ENCODE peak calls at places on chromosomes 4 and X, in seven cellular contexts. H is cardiac muscle cell, V is left lung, U is RWPE1, X is mammary epithelial cell, N is suprapubic skin, Z is pancreas. F is an unnamed sample.

GRCh38 chr4:158783775-158784174 is 14.9 kb downstream of the FNIP2 start:
- DNase-seq in H (no peak), V (no peak), U (no peak), X (peak), N (no peak), Z (no peak), F (no peak)

GRCh38 chrX:79466636-79467035 is 99.5 kb upstream of the ITM2A start:
- DNase-seq in H (no peak), V (no peak), U (no peak), X (no peak), N (no peak), Z (no peak), F (no peak)

GRCh38 chr4:189131131-189131530 is 809.5 kb upstream of the FRG1 start:
- DNase-seq in H (no peak), V (no peak), U (no peak), X (no peak), N (no peak), Z (no peak), F (no peak)

GRCh38 chr4:24164054-24164453 is 274.2 kb upstream of the PPARGC1A start:
- DNase-seq in H (no peak), V (no peak), U (no peak), X (no peak), N (no peak), Z (no peak), F (no peak)

GRCh38 chrX:73182502-73183114 is 32.0 kb downstream of the NAP1L2 start:
- DNase-seq in H (no peak), V (no peak), U (no peak), X (no peak), N (no peak), Z (no peak), F (no peak)

GRCh38 chr4:1407657-1408333 is 1.6 kb upstream of the NKX1-1 start:
- DNase-seq in H (no peak), V (peak), U (no peak), X (no peak), N (no peak), Z (no peak), F (no peak)

GRCh38 chrX:10755477-10756334 is 135.3 kb upstream of the MID1 start:
- DNase-seq in H (peak), V (no peak), U (no peak), X (no peak), N (no peak), Z (no peak), F (no peak)

GRCh38 chr4:108766058-108766457 is 3.2 kb upstream of the ETNPPL start:
- DNase-seq in H (no peak), V (no peak), U (no peak), X (no peak), N (no peak), Z (no peak), F (no peak)

GRCh38 chrX:47644557-47645091 is 5.7 kb downstream of the ELK1 start:
- DNase-seq in H (peak), V (no peak), U (no peak), X (peak), N (no peak), Z (no peak), F (no peak)

GRCh38 chrX:149643496-149643895 is 11.9 kb upstream of the TMEM185A start:
- DNase-seq in H (no peak), V (no peak), U (no peak), X (no peak), N (no peak), Z (no peak), F (no peak)

GRCh38 chrX:65706041-65706828 is 38.8 kb downstream of the MSN start:
- DNase-seq in H (peak), V (no peak), U (peak), X (peak), N (no peak), Z (no peak), F (no peak)

GRCh38 chr4:40195182-40196177 is 1.4 kb upstream of the RHOH start:
- DNase-seq in H (no peak), V (no peak), U (no peak), X (no peak), N (no peak), Z (no peak), F (no peak)

GRCh38 chr4:153518001-153518400 is 51.8 kb downstream of the TMEM131L start:
- DNase-seq in H (no peak), V (no peak), U (no peak), X (no peak), N (no peak), Z (no peak), F (no peak)

GRCh38 chr4:113114884-113115283 is 65.4 kb downstream of the ANK2 start:
- DNase-seq in H (no peak), V (no peak), U (no peak), X (no peak), N (no peak), Z (no peak), F (no peak)

GRCh38 chr4:130479020-130479419 is 1383.1 kb downstream of the C4orf33 start:
- DNase-seq in H (peak), V (no peak), U (peak), X (peak), N (no peak), Z (no peak), F (no peak)

GRCh38 chr4:118981171-118981838 is 92.7 kb downstream of the SYNPO2 start:
- DNase-seq in H (no peak), V (no peak), U (no peak), X (no peak), N (no peak), Z (no peak), F (no peak)

GRCh38 chr4:181503800-181504364 is 739.3 kb upstream of the TENM3 start:
- DNase-seq in H (no peak), V (no peak), U (no peak), X (no peak), N (no peak), Z (no peak), F (no peak)

GRCh38 chr4:121789960-121790829 is 10.9 kb upstream of the EXOSC9 start:
- DNase-seq in H (peak), V (no peak), U (peak), X (peak), N (no peak), Z (no peak), F (no peak)

GRCh38 chr4:108427946-108428345 is 192.4 kb upstream of the RPL34 start:
- DNase-seq in H (no peak), V (no peak), U (no peak), X (no peak), N (no peak), Z (no peak), F (no peak)

GRCh38 chr4:184746532-184746870 is 12.6 kb upstream of the CENPU start:
- DNase-seq in H (peak), V (no peak), U (peak), X (peak), N (no peak), Z (no peak), F (no peak)

GRCh38 chr4:109559625-109559982 is 442 bp upstream of the MCUB start:
- DNase-seq in H (peak), V (peak), U (peak), X (no peak), N (peak), Z (no peak), F (no peak)

GRCh38 chr4:31007858-31008257 is 287.7 kb downstream of the PCDH7 start:
- DNase-seq in H (no peak), V (no peak), U (no peak), X (no peak), N (no peak), Z (no peak), F (no peak)

GRCh38 chr4:77197361-77197760 is 40.4 kb downstream of the CCNG2 start:
- DNase-seq in H (no peak), V (no peak), U (no peak), X (no peak), N (no peak), Z (no peak), F (no peak)

GRCh38 chr4:120829113-120829831 is 93.3 kb downstream of the PRDM5 start:
- DNase-seq in H (peak), V (no peak), U (no peak), X (no peak), N (no peak), Z (no peak), F (no peak)

GRCh38 chrX:136202889-136203288 is 48.3 kb downstream of the MAP7D3 start:
- DNase-seq in H (peak), V (no peak), U (no peak), X (no peak), N (no peak), Z (no peak), F (no peak)

GRCh38 chrX:40244980-40245379 is 147.2 kb upstream of the BCOR start:
- DNase-seq in H (peak), V (no peak), U (no peak), X (no peak), N (no peak), Z (no peak), F (no peak)

GRCh38 chr4:21113496-21114213 is 413.4 kb downstream of the PACRGL start:
- DNase-seq in H (peak), V (no peak), U (no peak), X (peak), N (no peak), Z (no peak), F (no peak)

GRCh38 chr4:67483868-67484602 is 61.3 kb downstream of the CENPC start:
- DNase-seq in H (peak), V (no peak), U (no peak), X (no peak), N (no peak), Z (no peak), F (no peak)

GRCh38 chr4:26964994-26965393 is 104.4 kb downstream of the STIM2 start:
- DNase-seq in H (no peak), V (no peak), U (no peak), X (peak), N (no peak), Z (no peak), F (no peak)

GRCh38 chrX:111460612-111461011 is 48.6 kb upstream of the DCX start:
- DNase-seq in H (no peak), V (no peak), U (no peak), X (no peak), N (no peak), Z (no peak), F (no peak)

GRCh38 chr4:67687639-67688038 is 13.3 kb downstream of the UBA6 start:
- DNase-seq in H (peak), V (no peak), U (no peak), X (no peak), N (no peak), Z (no peak), F (no peak)

GRCh38 chrX:115344885-115345653 is 55.6 kb downstream of the LUZP4 start:
- DNase-seq in H (peak), V (peak), U (peak), X (peak), N (peak), Z (peak), F (peak)

DNA sequence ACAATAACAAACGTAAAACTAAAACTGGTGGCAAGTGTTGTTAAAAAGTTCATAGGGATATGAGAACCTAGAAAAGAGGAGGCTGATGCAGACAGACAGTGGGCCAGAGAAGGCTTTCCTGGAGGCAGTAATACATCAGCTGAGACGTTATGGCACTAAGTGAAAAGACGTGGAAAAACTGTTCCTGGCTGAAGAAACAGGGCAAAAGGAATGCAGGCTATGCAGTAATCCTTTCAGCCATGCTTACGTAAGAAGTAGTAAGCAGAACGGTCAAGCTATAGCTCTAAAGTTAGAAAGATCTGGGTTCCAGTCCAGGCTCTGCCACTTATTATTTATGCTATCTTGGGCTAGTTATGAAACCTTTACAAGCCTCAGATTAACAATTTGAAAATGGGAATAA is 6.4 kb downstream of the LAMTOR3 start:
- DNase-seq in H (peak), V (no peak), U (no peak), X (no peak), N (no peak), Z (no peak), F (no peak)
- H3K27ac ChIP-seq in H (no peak), V (no peak), U (no peak), X (no peak), N (no peak), Z (no peak), F (no peak)

DNA sequence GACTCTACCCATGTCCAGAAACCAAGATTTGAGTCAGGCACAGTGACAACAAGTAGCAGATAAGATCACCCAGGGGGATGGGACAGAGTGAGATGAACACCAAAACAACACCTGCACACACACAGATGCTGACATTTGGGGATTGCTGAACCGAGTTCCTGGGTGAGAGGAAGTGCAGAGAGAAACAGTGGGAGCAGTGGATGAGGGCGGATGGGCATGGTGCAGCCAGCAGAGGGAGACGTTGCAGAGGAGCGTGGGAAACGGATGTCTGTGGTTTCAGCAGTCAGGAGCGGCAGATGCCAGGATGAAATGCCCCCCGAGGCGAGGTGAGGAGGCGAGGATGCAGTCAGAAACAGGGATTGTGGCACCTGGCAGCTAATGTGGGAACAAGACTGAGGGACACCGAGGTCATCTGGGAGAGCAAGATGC is 78.6 kb upstream of the STS start:
- DNase-seq in H (peak), V (no peak), U (no peak), X (peak), N (no peak), Z (no peak), F (no peak)
- TF ChIP-seq CTCF in H (peak), V (no peak), U (no peak), X (peak), N (no peak), Z (no peak), F (no peak)

GRCh38 chrX:107168712-107169111 is 37.5 kb downstream of the NUP62CL start:
- DNase-seq in H (no peak), V (no peak), U (no peak), X (no peak), N (no peak), Z (no peak), F (no peak)
- H3K27ac ChIP-seq in H (no peak), V (no peak), U (no peak), X (no peak), N (no peak), Z (no peak), F (no peak)

GRCh38 chr4:57320217-57320616 is 210.0 kb upstream of the IGFBP7 start:
- DNase-seq in H (no peak), V (no peak), U (no peak), X (no peak), N (no peak), Z (no peak), F (no peak)
- TF ChIP-seq CTCF in H (no peak), V (no peak), U (no peak), X (no peak), N (no peak), Z (no peak), F (no peak)

DNA sequence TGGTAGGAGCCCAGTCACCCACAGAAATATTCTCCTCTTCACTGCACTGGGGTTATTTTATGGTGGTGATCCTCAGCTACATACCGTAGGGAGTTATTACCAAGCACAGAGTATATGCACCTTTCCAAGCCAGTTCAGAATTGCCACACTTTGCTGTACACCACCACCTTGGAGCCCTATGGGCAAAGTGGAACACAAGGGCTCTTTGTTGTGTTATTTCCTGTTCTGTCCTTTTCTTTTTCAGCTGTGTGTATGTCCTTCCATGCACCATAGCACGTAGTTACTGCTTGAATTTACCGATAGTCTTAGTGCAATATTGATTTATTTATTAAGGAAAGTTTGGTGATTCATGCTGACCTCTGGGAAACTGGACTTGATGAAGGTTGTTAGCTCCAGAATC is 8.3 kb downstream of the RNF128 start:
- DNase-seq in H (no peak), V (no peak), U (no peak), X (no peak), N (no peak), Z (no peak), F (no peak)
- H3K27ac ChIP-seq in H (no peak), V (no peak), U (no peak), X (no peak), N (no peak), Z (no peak), F (no peak)

GRCh38 chr4:7155611-7156071 is 36.7 kb upstream of the SORCS2 start:
- DNase-seq in H (peak), V (peak), U (peak), X (peak), N (peak), Z (peak), F (no peak)

GRCh38 chr4:7158081-7158750 is 34.1 kb upstream of the SORCS2 start:
- DNase-seq in H (no peak), V (no peak), U (no peak), X (no peak), N (peak), Z (peak), F (peak)

GRCh38 chr4:7156273-7157139 is 35.8 kb upstream of the SORCS2 start:
- DNase-seq in H (peak), V (peak), U (no peak), X (no peak), N (peak), Z (peak), F (peak)

GRCh38 chr4:7157666-7158065 is 34.7 kb upstream of the SORCS2 start:
- DNase-seq in H (no peak), V (no peak), U (no peak), X (no peak), N (peak), Z (peak), F (no peak)

GRCh38 chr4:7157140-7157488 is 35.2 kb upstream of the SORCS2 start:
- DNase-seq in H (no peak), V (no peak), U (no peak), X (no peak), N (no peak), Z (no peak), F (peak)
- TF ChIP-seq CTCF in H (no peak), V (no peak), U (no peak), X (no peak), N (no peak), Z (no peak), F (no peak)

GRCh38 chr4:124804041-124804440 is 91.5 kb upstream of the ANKRD50 start:
- DNase-seq in H (no peak), V (peak), U (no peak), X (no peak), N (no peak), Z (no peak), F (no peak)
- H3K27ac ChIP-seq in H (no peak), V (no peak), U (no peak), X (no peak), N (peak), Z (no peak), F (no peak)

DNA sequence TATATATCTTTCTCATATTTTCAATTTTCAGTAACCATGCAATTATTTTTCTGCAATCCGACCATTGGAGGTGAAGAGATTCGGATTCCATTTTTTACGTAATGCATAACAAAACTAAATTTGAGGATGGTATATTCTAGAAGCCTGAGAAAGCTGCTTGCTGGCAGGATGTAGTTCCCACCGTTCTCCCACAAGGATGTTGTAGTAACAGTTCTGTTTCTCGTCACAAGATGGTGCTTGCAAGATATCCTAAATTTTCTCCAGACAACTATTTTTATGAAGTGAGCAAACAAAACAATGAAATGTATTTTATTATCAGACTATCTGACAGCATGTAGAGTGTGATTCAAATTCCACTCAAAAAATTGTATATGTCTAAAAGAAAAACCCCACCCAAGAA is 10.7 kb downstream of the PWWP3B start:
- DNase-seq in H (peak), V (no peak), U (no peak), X (no peak), N (no peak), Z (no peak), F (no peak)
- TF ChIP-seq CTCF in H (peak), V (no peak), U (no peak), X (no peak), N (no peak), Z (no peak), F (no peak)

F was measured in dorsolateral prefrontal cortex.